ENCODE peak calls at places on chromosomes 7 and 10, in five cellular contexts. One of them, this sample, is unnamed.
A peak's percentile ranks its signal among the peaks of the same experiment; 100 is the strongest.

GRCh38 chr7:108146070-108146842 is 16.1 kb upstream of the LAMB4 start:
- DNase-seq in SJCRH30: peak; percentile 89
- DNase-seq in activated CD8-positive, alpha-beta memory T cell treated with anti-CD3 and anti-CD28 coated beads, Interleukin-2, amount 50 U/mL, for 4 hours: peak; percentile 23
- DNase-seq in glutamatergic neuron: peak; percentile 58
- DNase-seq in cardiac fibroblast: peak; percentile 91
- DNase-seq in this sample: no peak

GRCh38 chr10:26931223-26931622 is 70.5 kb upstream of the ABI1 start:
- DNase-seq in SJCRH30: no peak
- DNase-seq in activated CD8-positive, alpha-beta memory T cell treated with anti-CD3 and anti-CD28 coated beads, Interleukin-2, amount 50 U/mL, for 4 hours: no peak
- DNase-seq in glutamatergic neuron: peak; percentile 48
- DNase-seq in cardiac fibroblast: no peak
- DNase-seq in this sample: no peak

GRCh38 chr7:6026917-6027316 is 4.3 kb upstream of the ANKRD61 start:
- DNase-seq in SJCRH30: no peak
- DNase-seq in activated CD8-positive, alpha-beta memory T cell treated with anti-CD3 and anti-CD28 coated beads, Interleukin-2, amount 50 U/mL, for 4 hours: no peak
- DNase-seq in glutamatergic neuron: no peak
- DNase-seq in cardiac fibroblast: no peak
- DNase-seq in this sample: no peak

GRCh38 chr10:63593576-63593975 is 72.4 kb downstream of the REEP3 start:
- DNase-seq in SJCRH30: no peak
- DNase-seq in activated CD8-positive, alpha-beta memory T cell treated with anti-CD3 and anti-CD28 coated beads, Interleukin-2, amount 50 U/mL, for 4 hours: no peak
- DNase-seq in glutamatergic neuron: no peak
- DNase-seq in cardiac fibroblast: peak; percentile 68
- DNase-seq in this sample: no peak

GRCh38 chr10:75617485-75618155 is 186.2 kb downstream of the LRMDA start:
- DNase-seq in SJCRH30: no peak
- DNase-seq in activated CD8-positive, alpha-beta memory T cell treated with anti-CD3 and anti-CD28 coated beads, Interleukin-2, amount 50 U/mL, for 4 hours: no peak
- DNase-seq in glutamatergic neuron: no peak
- DNase-seq in cardiac fibroblast: peak; percentile 3
- DNase-seq in this sample: no peak

GRCh38 chr10:26430641-26431163 is 7.4 kb upstream of the APBB1IP start:
- DNase-seq in SJCRH30: no peak
- DNase-seq in activated CD8-positive, alpha-beta memory T cell treated with anti-CD3 and anti-CD28 coated beads, Interleukin-2, amount 50 U/mL, for 4 hours: no peak
- DNase-seq in glutamatergic neuron: no peak
- DNase-seq in cardiac fibroblast: no peak
- DNase-seq in this sample: peak; percentile 73

GRCh38 chr10:77554996-77555397 is 82.6 kb downstream of the KCNMA1 start:
- DNase-seq in SJCRH30: no peak
- DNase-seq in activated CD8-positive, alpha-beta memory T cell treated with anti-CD3 and anti-CD28 coated beads, Interleukin-2, amount 50 U/mL, for 4 hours: no peak
- DNase-seq in glutamatergic neuron: no peak
- DNase-seq in cardiac fibroblast: no peak
- DNase-seq in this sample: peak; percentile 58

GRCh38 chr7:108286290-108286904 is 156.2 kb upstream of the LAMB4 start:
- DNase-seq in SJCRH30: no peak
- DNase-seq in activated CD8-positive, alpha-beta memory T cell treated with anti-CD3 and anti-CD28 coated beads, Interleukin-2, amount 50 U/mL, for 4 hours: no peak
- DNase-seq in glutamatergic neuron: no peak
- DNase-seq in cardiac fibroblast: no peak
- DNase-seq in this sample: no peak

GRCh38 chr10:77710759-77711682 is 73.4 kb upstream of the KCNMA1 start:
- DNase-seq in SJCRH30: peak; percentile 71
- DNase-seq in activated CD8-positive, alpha-beta memory T cell treated with anti-CD3 and anti-CD28 coated beads, Interleukin-2, amount 50 U/mL, for 4 hours: peak; percentile 72
- DNase-seq in glutamatergic neuron: peak; percentile 93
- DNase-seq in cardiac fibroblast: peak; percentile 63
- DNase-seq in this sample: peak; percentile 66

GRCh38 chr7:100446040-100446439 is 9.7 kb upstream of the PPP1R35 start:
- DNase-seq in SJCRH30: no peak
- DNase-seq in activated CD8-positive, alpha-beta memory T cell treated with anti-CD3 and anti-CD28 coated beads, Interleukin-2, amount 50 U/mL, for 4 hours: no peak
- DNase-seq in glutamatergic neuron: no peak
- DNase-seq in cardiac fibroblast: peak; percentile 70
- DNase-seq in this sample: no peak

GRCh38 chr10:62048919-62049636 is 147.6 kb downstream of the ARID5B start:
- DNase-seq in SJCRH30: peak; percentile 95
- DNase-seq in activated CD8-positive, alpha-beta memory T cell treated with anti-CD3 and anti-CD28 coated beads, Interleukin-2, amount 50 U/mL, for 4 hours: peak; percentile 63
- DNase-seq in glutamatergic neuron: peak; percentile 58
- DNase-seq in cardiac fibroblast: peak; percentile 98
- DNase-seq in this sample: peak; percentile 50

GRCh38 chr7:114388021-114388420 is 26.6 kb upstream of the FOXP2 start:
- DNase-seq in SJCRH30: peak; percentile 62
- DNase-seq in activated CD8-positive, alpha-beta memory T cell treated with anti-CD3 and anti-CD28 coated beads, Interleukin-2, amount 50 U/mL, for 4 hours: no peak
- DNase-seq in glutamatergic neuron: no peak
- DNase-seq in cardiac fibroblast: no peak
- DNase-seq in this sample: no peak

GRCh38 chr7:7274782-7275181 is 92.4 kb downstream of the C1GALT1 start:
- DNase-seq in SJCRH30: no peak
- DNase-seq in activated CD8-positive, alpha-beta memory T cell treated with anti-CD3 and anti-CD28 coated beads, Interleukin-2, amount 50 U/mL, for 4 hours: no peak
- DNase-seq in glutamatergic neuron: no peak
- DNase-seq in cardiac fibroblast: peak; percentile 53
- DNase-seq in this sample: no peak

GRCh38 chr10:68595513-68595912 is 35.4 kb downstream of the TET1 start:
- DNase-seq in SJCRH30: no peak
- DNase-seq in activated CD8-positive, alpha-beta memory T cell treated with anti-CD3 and anti-CD28 coated beads, Interleukin-2, amount 50 U/mL, for 4 hours: no peak
- DNase-seq in glutamatergic neuron: no peak
- DNase-seq in cardiac fibroblast: no peak
- DNase-seq in this sample: no peak

GRCh38 chr10:15373199-15373598 is 2.1 kb upstream of the FAM171A1 start:
- DNase-seq in SJCRH30: no peak
- DNase-seq in activated CD8-positive, alpha-beta memory T cell treated with anti-CD3 and anti-CD28 coated beads, Interleukin-2, amount 50 U/mL, for 4 hours: no peak
- DNase-seq in glutamatergic neuron: no peak
- DNase-seq in cardiac fibroblast: no peak
- DNase-seq in this sample: no peak

GRCh38 chr10:51602326-51602725 is 97.1 kb downstream of the CSTF2T start:
- DNase-seq in SJCRH30: no peak
- DNase-seq in activated CD8-positive, alpha-beta memory T cell treated with anti-CD3 and anti-CD28 coated beads, Interleukin-2, amount 50 U/mL, for 4 hours: no peak
- DNase-seq in glutamatergic neuron: no peak
- DNase-seq in cardiac fibroblast: no peak
- DNase-seq in this sample: no peak

GRCh38 chr10:54284526-54285193 is 516.4 kb downstream of the PCDH15 start:
- DNase-seq in SJCRH30: peak; percentile 35
- DNase-seq in activated CD8-positive, alpha-beta memory T cell treated with anti-CD3 and anti-CD28 coated beads, Interleukin-2, amount 50 U/mL, for 4 hours: no peak
- DNase-seq in glutamatergic neuron: no peak
- DNase-seq in cardiac fibroblast: no peak
- DNase-seq in this sample: no peak

GRCh38 chr10:13990392-13990805 is 340.3 kb downstream of the FRMD4A start:
- DNase-seq in SJCRH30: no peak
- DNase-seq in activated CD8-positive, alpha-beta memory T cell treated with anti-CD3 and anti-CD28 coated beads, Interleukin-2, amount 50 U/mL, for 4 hours: no peak
- DNase-seq in glutamatergic neuron: no peak
- DNase-seq in cardiac fibroblast: peak; percentile 49
- DNase-seq in this sample: no peak

GRCh38 chr10:18214692-18215563 is 74.7 kb downstream of the CACNB2 start:
- DNase-seq in SJCRH30: peak; percentile 53
- DNase-seq in activated CD8-positive, alpha-beta memory T cell treated with anti-CD3 and anti-CD28 coated beads, Interleukin-2, amount 50 U/mL, for 4 hours: no peak
- DNase-seq in glutamatergic neuron: peak; percentile 62
- DNase-seq in cardiac fibroblast: peak; percentile 79
- DNase-seq in this sample: no peak

GRCh38 chr10:119575506-119575905 is 21.3 kb downstream of the TIAL1 start:
- DNase-seq in SJCRH30: no peak
- DNase-seq in activated CD8-positive, alpha-beta memory T cell treated with anti-CD3 and anti-CD28 coated beads, Interleukin-2, amount 50 U/mL, for 4 hours: no peak
- DNase-seq in glutamatergic neuron: no peak
- DNase-seq in cardiac fibroblast: peak; percentile 67
- DNase-seq in this sample: no peak

GRCh38 chr7:41029072-41029492 is 673.8 kb downstream of the INHBA start:
- DNase-seq in SJCRH30: no peak
- DNase-seq in activated CD8-positive, alpha-beta memory T cell treated with anti-CD3 and anti-CD28 coated beads, Interleukin-2, amount 50 U/mL, for 4 hours: no peak
- DNase-seq in glutamatergic neuron: no peak
- DNase-seq in cardiac fibroblast: peak; percentile 99
- DNase-seq in this sample: no peak

GRCh38 chr10:103668351-103669242 is 175.1 kb downstream of the NEURL1 start:
- DNase-seq in SJCRH30: no peak
- DNase-seq in activated CD8-positive, alpha-beta memory T cell treated with anti-CD3 and anti-CD28 coated beads, Interleukin-2, amount 50 U/mL, for 4 hours: no peak
- DNase-seq in glutamatergic neuron: no peak
- DNase-seq in cardiac fibroblast: peak; percentile 66
- DNase-seq in this sample: no peak

GRCh38 chr10:99981581-99982199 is 28.1 kb downstream of the DNMBP start:
- DNase-seq in SJCRH30: no peak
- DNase-seq in activated CD8-positive, alpha-beta memory T cell treated with anti-CD3 and anti-CD28 coated beads, Interleukin-2, amount 50 U/mL, for 4 hours: no peak
- DNase-seq in glutamatergic neuron: no peak
- DNase-seq in cardiac fibroblast: peak; percentile 53
- DNase-seq in this sample: peak; percentile 49

GRCh38 chr10:75303045-75303777 is 67.5 kb upstream of the COMTD1 start:
- DNase-seq in SJCRH30: no peak
- DNase-seq in activated CD8-positive, alpha-beta memory T cell treated with anti-CD3 and anti-CD28 coated beads, Interleukin-2, amount 50 U/mL, for 4 hours: no peak
- DNase-seq in glutamatergic neuron: no peak
- DNase-seq in cardiac fibroblast: no peak
- DNase-seq in this sample: no peak

GRCh38 chr10:47350671-47351640 is 2.8 kb downstream of the RBP3 start:
- DNase-seq in SJCRH30: no peak
- DNase-seq in activated CD8-positive, alpha-beta memory T cell treated with anti-CD3 and anti-CD28 coated beads, Interleukin-2, amount 50 U/mL, for 4 hours: no peak
- DNase-seq in glutamatergic neuron: no peak
- DNase-seq in cardiac fibroblast: no peak
- DNase-seq in this sample: peak; percentile 35

GRCh38 chr7:19215421-19215820 is 70.2 kb upstream of the FERD3L start:
- DNase-seq in SJCRH30: peak; percentile 34
- DNase-seq in activated CD8-positive, alpha-beta memory T cell treated with anti-CD3 and anti-CD28 coated beads, Interleukin-2, amount 50 U/mL, for 4 hours: no peak
- DNase-seq in glutamatergic neuron: no peak
- DNase-seq in cardiac fibroblast: peak; percentile 89
- DNase-seq in this sample: no peak

GRCh38 chr7:152871005-152871677 is 111.6 kb downstream of the ACTR3B start:
- DNase-seq in SJCRH30: no peak
- DNase-seq in activated CD8-positive, alpha-beta memory T cell treated with anti-CD3 and anti-CD28 coated beads, Interleukin-2, amount 50 U/mL, for 4 hours: no peak
- DNase-seq in glutamatergic neuron: no peak
- DNase-seq in cardiac fibroblast: no peak
- DNase-seq in this sample: no peak

GRCh38 chr10:97801449-97801848 is 29.6 kb upstream of the SFRP5 start:
- DNase-seq in SJCRH30: no peak
- DNase-seq in activated CD8-positive, alpha-beta memory T cell treated with anti-CD3 and anti-CD28 coated beads, Interleukin-2, amount 50 U/mL, for 4 hours: no peak
- DNase-seq in glutamatergic neuron: no peak
- DNase-seq in cardiac fibroblast: no peak
- DNase-seq in this sample: no peak

This sample was measured in CD14-positive monocyte.